ENCODE peak calls at places on chromosomes 13 and 19, in four cellular contexts. One of them, this sample, is unnamed.

GRCh38 chr19:48487944-48488343 is 18.8 kb downstream of the CYTH2 start:
- DNase-seq in thoracic aorta: peak
- DNase-seq in H1: no peak
- DNase-seq in foreskin fibroblast: peak
- DNase-seq in this sample: peak

GRCh38 chr13:32370805-32371204 is 55.5 kb downstream of the BRCA2 start:
- DNase-seq in thoracic aorta: no peak
- DNase-seq in H1: no peak
- DNase-seq in foreskin fibroblast: no peak
- DNase-seq in this sample: no peak

GRCh38 chr19:7998081-7998480 is 7.4 kb downstream of the ELAVL1 start:
- DNase-seq in thoracic aorta: no peak
- DNase-seq in H1: no peak
- DNase-seq in foreskin fibroblast: peak
- DNase-seq in this sample: no peak

GRCh38 chr13:100454876-100455275 is 133.7 kb downstream of the GGACT start:
- DNase-seq in thoracic aorta: no peak
- DNase-seq in H1: no peak
- DNase-seq in foreskin fibroblast: peak
- DNase-seq in this sample: no peak

GRCh38 chr19:35462476-35462953 is 14.5 kb downstream of the FFAR2 start:
- DNase-seq in thoracic aorta: no peak
- DNase-seq in H1: no peak
- DNase-seq in foreskin fibroblast: no peak
- DNase-seq in this sample: no peak

GRCh38 chr19:34350161-34350561 is 14.8 kb upstream of the GPI start:
- DNase-seq in thoracic aorta: no peak
- DNase-seq in H1: no peak
- DNase-seq in foreskin fibroblast: peak
- DNase-seq in this sample: no peak

GRCh38 chr19:6519289-6519688 is 11.5 kb upstream of the TNFSF9 start:
- DNase-seq in thoracic aorta: no peak
- DNase-seq in H1: no peak
- DNase-seq in foreskin fibroblast: peak
- DNase-seq in this sample: no peak

GRCh38 chr13:33123066-33123940 is 107.1 kb downstream of the KL start:
- DNase-seq in thoracic aorta: no peak
- DNase-seq in H1: no peak
- DNase-seq in foreskin fibroblast: peak
- DNase-seq in this sample: peak

GRCh38 chr19:23283925-23284324 is 33.7 kb upstream of the ZNF724 start:
- DNase-seq in thoracic aorta: no peak
- DNase-seq in H1: peak
- DNase-seq in foreskin fibroblast: peak
- DNase-seq in this sample: peak

GRCh38 chr13:109451726-109452125 is 334.7 kb downstream of the IRS2 start:
- DNase-seq in thoracic aorta: no peak
- DNase-seq in H1: no peak
- DNase-seq in foreskin fibroblast: no peak
- DNase-seq in this sample: no peak

GRCh38 chr13:101155920-101156319 is 260.4 kb downstream of the NALCN start:
- DNase-seq in thoracic aorta: no peak
- DNase-seq in H1: no peak
- DNase-seq in foreskin fibroblast: no peak
- DNase-seq in this sample: no peak

GRCh38 chr19:19531951-19532805 is 3.5 kb downstream of the YJEFN3 start:
- DNase-seq in thoracic aorta: no peak
- DNase-seq in H1: peak
- DNase-seq in foreskin fibroblast: peak
- DNase-seq in this sample: no peak

GRCh38 chr19:2032296-2032941 is 16.9 kb upstream of the BTBD2 start:
- DNase-seq in thoracic aorta: peak
- DNase-seq in H1: peak
- DNase-seq in foreskin fibroblast: peak
- DNase-seq in this sample: peak

GRCh38 chr19:58034476-58034790 is 608 bp downstream of the ZSCAN1 start:
- DNase-seq in thoracic aorta: no peak
- DNase-seq in H1: peak
- DNase-seq in foreskin fibroblast: no peak
- DNase-seq in this sample: no peak

GRCh38 chr19:55253842-55254624 is 4.8 kb downstream of the PPP6R1 start:
- DNase-seq in thoracic aorta: no peak
- DNase-seq in H1: no peak
- DNase-seq in foreskin fibroblast: no peak
- DNase-seq in this sample: no peak

GRCh38 chr19:55546822-55547614 is 1.7 kb upstream of the SBK3 start:
- DNase-seq in thoracic aorta: peak
- DNase-seq in H1: no peak
- DNase-seq in foreskin fibroblast: peak
- DNase-seq in this sample: no peak

GRCh38 chr19:27740396-27740795 is 1472.6 kb downstream of the UQCRFS1 start:
- DNase-seq in thoracic aorta: no peak
- DNase-seq in H1: no peak
- DNase-seq in foreskin fibroblast: no peak
- DNase-seq in this sample: no peak

GRCh38 chr19:54297759-54298305 is 15.1 kb downstream of the LILRA5 start:
- DNase-seq in thoracic aorta: no peak
- DNase-seq in H1: no peak
- DNase-seq in foreskin fibroblast: no peak
- DNase-seq in this sample: no peak

GRCh38 chr13:93927431-93927830 is 552.1 kb downstream of the DCT start:
- DNase-seq in thoracic aorta: no peak
- DNase-seq in H1: no peak
- DNase-seq in foreskin fibroblast: no peak
- DNase-seq in this sample: no peak

GRCh38 chr13:110127986-110128511 is 178.9 kb downstream of the COL4A1 start:
- DNase-seq in thoracic aorta: no peak
- DNase-seq in H1: no peak
- DNase-seq in foreskin fibroblast: no peak
- DNase-seq in this sample: no peak

GRCh38 chr19:23440791-23441190 is 45.5 kb upstream of the ZNF91 start:
- DNase-seq in thoracic aorta: no peak
- DNase-seq in H1: peak
- DNase-seq in foreskin fibroblast: no peak
- DNase-seq in this sample: no peak

GRCh38 chr19:44576843-44577565 is 36.4 kb upstream of the IGSF23 start:
- DNase-seq in thoracic aorta: no peak
- DNase-seq in H1: no peak
- DNase-seq in foreskin fibroblast: peak
- DNase-seq in this sample: no peak
- H3K4me3 ChIP-seq in thoracic aorta: no peak
- H3K4me3 ChIP-seq in H1: no peak
- H3K4me3 ChIP-seq in foreskin fibroblast: no peak
- H3K4me3 ChIP-seq in this sample: no peak

GRCh38 chr13:98252931-98253470 is 75.9 kb upstream of the RNF113B start:
- DNase-seq in thoracic aorta: no peak
- DNase-seq in H1: no peak
- DNase-seq in foreskin fibroblast: peak
- DNase-seq in this sample: peak
- H3K4me3 ChIP-seq in thoracic aorta: peak
- H3K4me3 ChIP-seq in H1: no peak
- H3K4me3 ChIP-seq in foreskin fibroblast: peak
- H3K4me3 ChIP-seq in this sample: peak

DNA sequence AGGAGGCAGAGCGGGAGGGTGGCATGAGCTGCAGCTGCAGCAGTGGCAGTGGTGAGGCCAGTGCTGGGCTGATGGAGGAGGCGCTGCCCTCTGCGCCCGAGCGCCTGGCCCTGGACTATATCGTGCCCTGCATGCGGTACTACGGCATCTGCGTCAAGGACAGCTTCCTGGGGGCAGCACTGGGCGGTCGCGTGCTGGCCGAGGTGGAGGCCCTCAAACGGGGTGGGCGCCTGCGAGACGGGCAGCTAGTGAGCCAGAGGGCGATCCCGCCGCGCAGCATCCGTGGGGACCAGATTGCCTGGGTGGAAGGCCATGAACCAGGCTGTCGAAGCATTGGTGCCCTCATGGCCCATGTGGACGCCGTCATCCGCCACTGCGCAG is 2.0 kb downstream of the EGLN2 start:
- DNase-seq in thoracic aorta: no peak
- DNase-seq in H1: no peak
- DNase-seq in foreskin fibroblast: no peak
- DNase-seq in this sample: no peak
- H3K4me3 ChIP-seq in thoracic aorta: peak
- H3K4me3 ChIP-seq in H1: no peak
- H3K4me3 ChIP-seq in foreskin fibroblast: peak
- H3K4me3 ChIP-seq in this sample: peak

GRCh38 chr13:60268203-60268555 is 104.5 kb upstream of the DIAPH3 start:
- DNase-seq in thoracic aorta: no peak
- DNase-seq in H1: no peak
- DNase-seq in foreskin fibroblast: no peak
- DNase-seq in this sample: no peak
- H3K4me3 ChIP-seq in thoracic aorta: peak
- H3K4me3 ChIP-seq in H1: peak
- H3K4me3 ChIP-seq in foreskin fibroblast: peak
- H3K4me3 ChIP-seq in this sample: peak

GRCh38 chr19:900302-901111 is 7.2 kb downstream of the RNU6-9 start:
- DNase-seq in thoracic aorta: no peak
- DNase-seq in H1: peak
- DNase-seq in foreskin fibroblast: no peak
- DNase-seq in this sample: no peak

GRCh38 chr19:901216-902092 is 8.2 kb downstream of the RNU6-9 start:
- DNase-seq in thoracic aorta: no peak
- DNase-seq in H1: no peak
- DNase-seq in foreskin fibroblast: no peak
- DNase-seq in this sample: no peak

GRCh38 chr19:898663-899062 is 5.4 kb downstream of the RNU6-9 start:
- DNase-seq in thoracic aorta: no peak
- DNase-seq in H1: peak
- DNase-seq in foreskin fibroblast: no peak
- DNase-seq in this sample: no peak

GRCh38 chr19:897442-898039 is 4.3 kb downstream of the RNU6-9 start:
- DNase-seq in thoracic aorta: no peak
- DNase-seq in H1: peak
- DNase-seq in foreskin fibroblast: no peak
- DNase-seq in this sample: no peak

DNA sequence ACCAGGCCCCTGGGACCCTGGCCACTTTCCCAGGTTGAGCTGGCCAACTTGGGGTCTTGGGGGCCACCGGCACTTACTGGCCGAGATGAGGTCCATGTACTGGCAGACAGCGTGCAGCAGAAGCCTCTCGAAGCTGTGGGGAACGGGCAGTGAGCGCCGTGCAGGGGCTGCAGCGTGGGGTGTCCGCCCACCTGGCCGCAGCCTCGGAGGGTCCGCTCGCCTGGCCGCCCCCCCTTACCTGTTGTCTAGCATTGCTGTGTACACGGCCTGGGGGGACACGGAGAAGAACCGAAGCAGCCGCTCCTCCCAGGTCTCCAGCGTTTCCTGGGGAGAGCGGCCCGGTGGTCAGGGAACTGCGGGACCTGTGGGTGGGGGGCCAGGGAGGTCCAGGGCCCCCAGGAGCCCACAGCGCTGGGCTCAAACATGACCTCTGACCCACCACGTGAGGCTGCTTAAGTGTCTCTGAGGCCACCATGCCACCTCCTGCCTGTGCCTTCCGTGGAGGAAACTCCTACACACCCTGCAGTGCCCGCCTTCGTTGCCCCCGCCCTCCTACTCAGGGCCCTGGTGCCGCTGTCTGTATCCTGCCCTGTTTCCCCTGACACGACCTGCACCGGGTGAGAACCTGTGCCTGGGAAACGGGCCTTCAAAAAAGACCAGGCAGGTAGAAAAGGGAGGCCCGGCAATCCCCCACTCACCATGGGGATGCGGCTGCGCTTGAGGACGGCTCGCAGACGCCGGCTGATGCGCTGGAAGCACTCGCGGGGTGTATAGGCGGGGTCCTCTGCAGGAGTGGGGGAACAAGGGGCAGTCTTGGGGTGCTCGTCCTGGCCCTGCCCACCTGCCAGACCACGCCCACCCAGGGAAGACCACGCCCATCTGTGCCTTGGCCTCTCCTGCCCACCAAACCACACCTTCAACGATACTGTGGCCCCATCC is 6.3 kb downstream of the RNU6-9 start:
- DNase-seq in thoracic aorta: no peak
- DNase-seq in H1: no peak
- DNase-seq in foreskin fibroblast: no peak
- DNase-seq in this sample: no peak
- H3K4me3 ChIP-seq in thoracic aorta: no peak
- H3K4me3 ChIP-seq in H1: no peak
- H3K4me3 ChIP-seq in foreskin fibroblast: no peak
- H3K4me3 ChIP-seq in this sample: no peak

This sample was measured in retinal pigment epithelial cell.